ENCODE peak calls at places on chromosome 13, in five cellular contexts. D is caudate nucleus, B is GM12892, F is skeletal muscle cell, U is substantia nigra. K is an unnamed sample.

GRCh38 chr13:102139626-102140025 is 262.2 kb downstream of the FGF14 start:
- DNase-seq in D (no peak), B (no peak), F (no peak), U (no peak), K (no peak)

GRCh38 chr13:94761407-94761806 is 49.1 kb upstream of the SOX21 start:
- DNase-seq in D (no peak), B (no peak), F (no peak), U (no peak), K (no peak)

GRCh38 chr13:46367622-46368327 is 19.3 kb downstream of the RUBCNL start:
- DNase-seq in D (no peak), B (no peak), F (peak), U (no peak), K (no peak)

GRCh38 chr13:37869756-37870488 is at the start of gene TRPC4:
- DNase-seq in D (peak), B (no peak), F (no peak), U (no peak), K (peak)

GRCh38 chr13:74931698-74932433 is 550.1 kb downstream of the TBC1D4 start:
- DNase-seq in D (no peak), B (no peak), F (no peak), U (no peak), K (no peak)

GRCh38 chr13:41418027-41418426 is 39.3 kb upstream of the RGCC start:
- DNase-seq in D (no peak), B (no peak), F (peak), U (no peak), K (no peak)

GRCh38 chr13:48731957-48732569 is 78.3 kb downstream of the CYSLTR2 start:
- DNase-seq in D (no peak), B (no peak), F (no peak), U (no peak), K (peak)

GRCh38 chr13:110415669-110416068 is 108.6 kb downstream of the COL4A2 start:
- DNase-seq in D (no peak), B (no peak), F (no peak), U (no peak), K (no peak)

GRCh38 chr13:109088101-109088500 is 458.7 kb downstream of the MYO16 start:
- DNase-seq in D (no peak), B (no peak), F (no peak), U (no peak), K (no peak)

GRCh38 chr13:98105929-98106336 is 37.0 kb upstream of the FARP1 start:
- DNase-seq in D (no peak), B (no peak), F (no peak), U (no peak), K (no peak)

GRCh38 chr13:73000027-73000674 is 58.7 kb upstream of the KLF5 start:
- DNase-seq in D (no peak), B (no peak), F (no peak), U (no peak), K (no peak)

GRCh38 chr13:45391926-45392325 is 26.2 kb downstream of the SLC25A30 start:
- DNase-seq in D (no peak), B (no peak), F (no peak), U (no peak), K (no peak)

GRCh38 chr13:19910336-19911072 is 47.1 kb upstream of the ZMYM5 start:
- DNase-seq in D (no peak), B (no peak), F (no peak), U (no peak), K (no peak)

GRCh38 chr13:29563941-29564340 is 31.5 kb downstream of the SLC7A1 start:
- DNase-seq in D (no peak), B (no peak), F (no peak), U (no peak), K (no peak)

GRCh38 chr13:101474419-101474957 is 22.0 kb downstream of the ITGBL1 start:
- DNase-seq in D (no peak), B (no peak), F (peak), U (peak), K (no peak)

GRCh38 chr13:76641056-76641455 is 245.1 kb downstream of the KCTD12 start:
- DNase-seq in D (no peak), B (no peak), F (no peak), U (no peak), K (no peak)

GRCh38 chr13:38394777-38395504 is 45.3 kb downstream of the UFM1 start:
- DNase-seq in D (no peak), B (no peak), F (no peak), U (no peak), K (no peak)

GRCh38 chr13:59638404-59638803 is 525.3 kb downstream of the DIAPH3 start:
- DNase-seq in D (no peak), B (no peak), F (no peak), U (no peak), K (no peak)

GRCh38 chr13:73465629-73465974 is 406.8 kb downstream of the KLF5 start:
- DNase-seq in D (no peak), B (no peak), F (peak), U (no peak), K (no peak)

GRCh38 chr13:33547035-33547434 is 261.5 kb upstream of the STARD13 start:
- DNase-seq in D (no peak), B (no peak), F (no peak), U (no peak), K (no peak)

GRCh38 chr13:33487575-33488243 is 202.2 kb upstream of the STARD13 start:
- DNase-seq in D (no peak), B (no peak), F (no peak), U (peak), K (no peak)

GRCh38 chr13:93473441-93474270 is 247.0 kb downstream of the GPC6 start:
- DNase-seq in D (no peak), B (no peak), F (peak), U (no peak), K (no peak)

GRCh38 chr13:44003481-44003880 is 123.8 kb downstream of the LACC1 start:
- DNase-seq in D (no peak), B (no peak), F (no peak), U (no peak), K (no peak)

GRCh38 chr13:67833564-67833963 is 603.4 kb upstream of the PCDH9 start:
- DNase-seq in D (no peak), B (no peak), F (no peak), U (no peak), K (no peak)

GRCh38 chr13:39915418-39915817 is 260.0 kb downstream of the COG6 start:
- DNase-seq in D (no peak), B (no peak), F (no peak), U (no peak), K (no peak)

GRCh38 chr13:20191902-20192469 is 752 bp downstream of the GJB2 start:
- DNase-seq in D (no peak), B (no peak), F (no peak), U (no peak), K (no peak)

GRCh38 chr13:76790519-76791289 is 95.5 kb downstream of the KCTD12 start:
- DNase-seq in D (no peak), B (no peak), F (no peak), U (no peak), K (no peak)

GRCh38 chr13:111336666-111337065 is 16.2 kb downstream of the TEX29 start:
- DNase-seq in D (no peak), B (no peak), F (peak), U (no peak), K (no peak)

GRCh38 chr13:33711441-33711840 is 106.5 kb upstream of the RFC3 start:
- DNase-seq in D (no peak), B (no peak), F (no peak), U (no peak), K (no peak)